ENCODE peak calls at places on chromosome 6, in four cellular contexts. One of them, this sample, is unnamed.

GRCh38 chr6:116667620-116668019 is 946 bp downstream of the ZUP1 start:
- DNase-seq in astrocyte of the spinal cord: no peak
- DNase-seq in A673: no peak
- DNase-seq in fibroblast of lung: no peak
- DNase-seq in this sample: peak

GRCh38 chr6:25635886-25636317 is 16.1 kb upstream of the SCGN start:
- DNase-seq in astrocyte of the spinal cord: no peak
- DNase-seq in A673: no peak
- DNase-seq in fibroblast of lung: no peak
- DNase-seq in this sample: no peak

GRCh38 chr6:74879970-74880369 is 325.9 kb downstream of the COL12A1 start:
- DNase-seq in astrocyte of the spinal cord: peak
- DNase-seq in A673: no peak
- DNase-seq in fibroblast of lung: peak
- DNase-seq in this sample: no peak

GRCh38 chr6:7201732-7202541 is 94.2 kb downstream of the RREB1 start:
- DNase-seq in astrocyte of the spinal cord: no peak
- DNase-seq in A673: no peak
- DNase-seq in fibroblast of lung: no peak
- DNase-seq in this sample: peak

GRCh38 chr6:74939309-74939708 is 266.5 kb downstream of the COL12A1 start:
- DNase-seq in astrocyte of the spinal cord: peak
- DNase-seq in A673: peak
- DNase-seq in fibroblast of lung: peak
- DNase-seq in this sample: peak

GRCh38 chr6:92826633-92827032 is 592.7 kb downstream of the EPHA7 start:
- DNase-seq in astrocyte of the spinal cord: no peak
- DNase-seq in A673: no peak
- DNase-seq in fibroblast of lung: no peak
- DNase-seq in this sample: no peak

GRCh38 chr6:116106146-116106545 is 5.5 kb downstream of the NT5DC1 start:
- DNase-seq in astrocyte of the spinal cord: peak
- DNase-seq in A673: peak
- DNase-seq in fibroblast of lung: peak
- DNase-seq in this sample: no peak

GRCh38 chr6:70834520-70834919 is 122.3 kb downstream of the B3GAT2 start:
- DNase-seq in astrocyte of the spinal cord: peak
- DNase-seq in A673: no peak
- DNase-seq in fibroblast of lung: peak
- DNase-seq in this sample: peak

GRCh38 chr6:31352497-31353368 is 4.2 kb downstream of the HLA-B start:
- DNase-seq in astrocyte of the spinal cord: no peak
- DNase-seq in A673: no peak
- DNase-seq in fibroblast of lung: no peak
- DNase-seq in this sample: no peak

GRCh38 chr6:108157234-108157971 is 8.4 kb upstream of the NR2E1 start:
- DNase-seq in astrocyte of the spinal cord: no peak
- DNase-seq in A673: no peak
- DNase-seq in fibroblast of lung: no peak
- DNase-seq in this sample: no peak

GRCh38 chr6:115131709-115132490 is 789.1 kb upstream of the HS3ST5 start:
- DNase-seq in astrocyte of the spinal cord: no peak
- DNase-seq in A673: no peak
- DNase-seq in fibroblast of lung: no peak
- DNase-seq in this sample: no peak

GRCh38 chr6:42694586-42694985 is 27.8 kb downstream of the PRPH2 start:
- DNase-seq in astrocyte of the spinal cord: peak
- DNase-seq in A673: no peak
- DNase-seq in fibroblast of lung: peak
- DNase-seq in this sample: peak

GRCh38 chr6:122200441-122200840 is 199.0 kb upstream of the HSF2 start:
- DNase-seq in astrocyte of the spinal cord: peak
- DNase-seq in A673: no peak
- DNase-seq in fibroblast of lung: peak
- DNase-seq in this sample: no peak

GRCh38 chr6:154414021-154414813 is 57.6 kb upstream of the IPCEF1 start:
- DNase-seq in astrocyte of the spinal cord: peak
- DNase-seq in A673: no peak
- DNase-seq in fibroblast of lung: peak
- DNase-seq in this sample: no peak

GRCh38 chr6:161411265-161411944 is 137.5 kb upstream of the AGPAT4 start:
- DNase-seq in astrocyte of the spinal cord: peak
- DNase-seq in A673: no peak
- DNase-seq in fibroblast of lung: no peak
- DNase-seq in this sample: no peak

GRCh38 chr6:18585032-18585573 is 198.0 kb downstream of the RNF144B start:
- DNase-seq in astrocyte of the spinal cord: peak
- DNase-seq in A673: peak
- DNase-seq in fibroblast of lung: peak
- DNase-seq in this sample: peak

GRCh38 chr6:85004283-85005010 is 240.0 kb upstream of the TBX18 start:
- DNase-seq in astrocyte of the spinal cord: no peak
- DNase-seq in A673: no peak
- DNase-seq in fibroblast of lung: peak
- DNase-seq in this sample: no peak

GRCh38 chr6:129312865-129313264 is 397.1 kb downstream of the ARHGAP18 start:
- DNase-seq in astrocyte of the spinal cord: peak
- DNase-seq in A673: no peak
- DNase-seq in fibroblast of lung: peak
- DNase-seq in this sample: peak

GRCh38 chr6:20718705-20719653 is 184.7 kb downstream of the CDKAL1 start:
- DNase-seq in astrocyte of the spinal cord: no peak
- DNase-seq in A673: no peak
- DNase-seq in fibroblast of lung: no peak
- DNase-seq in this sample: no peak

GRCh38 chr6:121520337-121521163 is 85.1 kb downstream of the GJA1 start:
- DNase-seq in astrocyte of the spinal cord: peak
- DNase-seq in A673: no peak
- DNase-seq in fibroblast of lung: peak
- DNase-seq in this sample: peak

GRCh38 chr6:156776841-156777576 is at the start of gene ARID1B:
- DNase-seq in astrocyte of the spinal cord: peak
- DNase-seq in A673: peak
- DNase-seq in fibroblast of lung: peak
- DNase-seq in this sample: peak

GRCh38 chr6:158816329-158816728 is 2.8 kb downstream of the EZR start:
- DNase-seq in astrocyte of the spinal cord: peak
- DNase-seq in A673: no peak
- DNase-seq in fibroblast of lung: peak
- DNase-seq in this sample: peak

GRCh38 chr6:162198925-162199324 is 528.6 kb downstream of the PRKN start:
- DNase-seq in astrocyte of the spinal cord: no peak
- DNase-seq in A673: no peak
- DNase-seq in fibroblast of lung: no peak
- DNase-seq in this sample: no peak

GRCh38 chr6:166618251-166618650 is 8.8 kb downstream of the RPS6KA2 start:
- DNase-seq in astrocyte of the spinal cord: no peak
- DNase-seq in A673: no peak
- DNase-seq in fibroblast of lung: no peak
- DNase-seq in this sample: no peak

GRCh38 chr6:84522135-84522535 is 242.3 kb downstream of the TBX18 start:
- DNase-seq in astrocyte of the spinal cord: peak
- DNase-seq in A673: no peak
- DNase-seq in fibroblast of lung: peak
- DNase-seq in this sample: peak

GRCh38 chr6:93300661-93301060 is 118.7 kb downstream of the EPHA7 start:
- DNase-seq in astrocyte of the spinal cord: no peak
- DNase-seq in A673: no peak
- DNase-seq in fibroblast of lung: no peak
- DNase-seq in this sample: peak

GRCh38 chr6:79686698-79687309 is 55.7 kb downstream of the SH3BGRL2 start:
- DNase-seq in astrocyte of the spinal cord: no peak
- DNase-seq in A673: no peak
- DNase-seq in fibroblast of lung: no peak
- DNase-seq in this sample: no peak

GRCh38 chr6:160678230-160678629 is 14.2 kb upstream of the LPA start:
- DNase-seq in astrocyte of the spinal cord: no peak
- DNase-seq in A673: no peak
- DNase-seq in fibroblast of lung: no peak
- DNase-seq in this sample: peak

GRCh38 chr6:15254074-15254975 is 8.5 kb downstream of the JARID2 start:
- DNase-seq in astrocyte of the spinal cord: no peak
- DNase-seq in A673: peak
- DNase-seq in fibroblast of lung: peak
- DNase-seq in this sample: peak

GRCh38 chr6:130585587-130585986 is 219.8 kb downstream of the TMEM200A start:
- DNase-seq in astrocyte of the spinal cord: no peak
- DNase-seq in A673: no peak
- DNase-seq in fibroblast of lung: no peak
- DNase-seq in this sample: no peak

GRCh38 chr6:130578713-130579112 is 212.9 kb downstream of the TMEM200A start:
- DNase-seq in astrocyte of the spinal cord: no peak
- DNase-seq in A673: no peak
- DNase-seq in fibroblast of lung: no peak
- DNase-seq in this sample: no peak

GRCh38 chr6:130577178-130577919 is 211.5 kb downstream of the TMEM200A start:
- DNase-seq in astrocyte of the spinal cord: no peak
- DNase-seq in A673: peak
- DNase-seq in fibroblast of lung: no peak
- DNase-seq in this sample: no peak

GRCh38 chr6:130587778-130588520 is 222.1 kb downstream of the TMEM200A start:
- DNase-seq in astrocyte of the spinal cord: peak
- DNase-seq in A673: no peak
- DNase-seq in fibroblast of lung: peak
- DNase-seq in this sample: peak

DNA sequence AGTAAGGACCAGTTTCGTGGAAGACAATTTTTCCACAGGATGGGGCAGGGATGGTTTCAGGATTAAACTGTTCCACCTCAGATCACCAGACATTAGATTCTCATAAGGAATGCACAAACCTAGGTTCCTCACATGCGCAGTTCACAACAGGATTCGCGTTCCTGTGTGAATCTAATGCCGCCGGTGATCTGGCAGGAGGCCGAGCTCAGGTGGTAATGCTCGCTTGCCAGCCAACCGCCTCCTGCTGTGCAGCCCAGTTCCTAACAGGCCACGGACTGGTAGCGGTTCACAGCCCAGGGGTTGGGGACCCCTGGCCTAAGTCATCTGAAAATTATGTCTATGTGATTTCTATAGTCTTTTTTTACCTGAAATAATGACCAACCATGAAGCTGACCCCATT is 217.5 kb downstream of the TMEM200A start:
- DNase-seq in astrocyte of the spinal cord: no peak
- DNase-seq in A673: no peak
- DNase-seq in fibroblast of lung: no peak
- DNase-seq in this sample: no peak
- TF ChIP-seq CTCF in astrocyte of the spinal cord: no peak
- TF ChIP-seq CTCF in A673: no peak
- TF ChIP-seq CTCF in fibroblast of lung: no peak
- TF ChIP-seq CTCF in this sample: no peak

DNA sequence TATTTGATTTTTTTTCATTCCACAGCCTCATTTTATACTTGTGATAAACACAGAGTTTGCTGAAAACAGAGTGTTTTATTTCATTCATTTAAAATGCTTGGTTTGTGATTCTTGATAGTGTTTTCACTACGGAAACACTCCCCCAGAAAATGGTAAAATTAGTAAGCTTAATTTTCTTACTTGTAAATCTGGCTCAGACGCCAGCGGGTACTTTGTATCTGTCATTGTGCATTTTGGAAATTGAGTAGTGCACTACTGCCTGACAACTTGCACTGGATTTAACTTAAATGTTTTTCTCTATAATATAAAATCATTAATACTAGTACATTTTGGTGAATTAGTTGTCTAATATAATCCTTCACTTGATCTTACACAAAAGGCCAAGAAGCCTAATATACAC is 37.0 kb upstream of the HINT3 start:
- DNase-seq in astrocyte of the spinal cord: no peak
- DNase-seq in A673: no peak
- DNase-seq in fibroblast of lung: no peak
- DNase-seq in this sample: no peak
- H3K4me3 ChIP-seq in astrocyte of the spinal cord: no peak
- H3K4me3 ChIP-seq in A673: no peak
- H3K4me3 ChIP-seq in fibroblast of lung: no peak
- H3K4me3 ChIP-seq in this sample: peak

DNA sequence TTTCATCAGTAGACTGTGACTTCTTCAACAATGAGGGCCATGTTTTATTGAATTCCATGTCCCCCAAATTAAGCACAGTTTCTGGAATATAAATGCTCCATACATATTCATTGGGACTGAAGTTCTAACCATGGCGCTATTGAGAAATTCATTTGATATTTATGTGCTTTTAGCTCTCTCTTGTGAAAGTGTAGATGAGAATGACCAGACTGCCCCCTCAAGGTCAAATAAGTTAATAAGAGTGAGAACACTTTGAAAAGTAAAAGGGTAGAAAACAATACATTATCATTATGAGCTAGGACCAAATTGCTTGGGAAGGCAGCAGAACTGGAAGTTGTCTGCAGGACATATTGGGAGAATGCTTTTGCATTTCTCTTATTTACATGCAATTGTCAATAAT is 597.9 kb downstream of the EPM2A start:
- DNase-seq in astrocyte of the spinal cord: peak
- DNase-seq in A673: peak
- DNase-seq in fibroblast of lung: peak
- DNase-seq in this sample: peak
- TF ChIP-seq CTCF in astrocyte of the spinal cord: peak
- TF ChIP-seq CTCF in A673: peak
- TF ChIP-seq CTCF in fibroblast of lung: peak
- TF ChIP-seq CTCF in this sample: peak

GRCh38 chr6:100554228-100554627 is 89.5 kb upstream of the SIM1 start:
- DNase-seq in astrocyte of the spinal cord: no peak
- DNase-seq in A673: no peak
- DNase-seq in fibroblast of lung: no peak
- DNase-seq in this sample: peak
- H3K4me3 ChIP-seq in astrocyte of the spinal cord: no peak
- H3K4me3 ChIP-seq in A673: no peak
- H3K4me3 ChIP-seq in fibroblast of lung: no peak
- H3K4me3 ChIP-seq in this sample: no peak

This sample was measured in epithelial cell of esophagus.